ENCODE peak calls at places on chromosomes 2 and 18, in eight cellular contexts. A is A549, X is body of pancreas, H is stomach, P is uterus, T is suprapubic skin, M is K562, C is IMR-90. G is an unnamed sample.

GRCh38 chr2:159326569-159327255 is 40.2 kb upstream of the WDSUB1 start:
- DNase-seq in C (peak), X (no peak), M (no peak), A (no peak), P (no peak), H (no peak), T (no peak), G (no peak)

GRCh38 chr2:129554373-129554772 is 425.1 kb upstream of the RAB6C start:
- DNase-seq in H (no peak), P (no peak), A (no peak), C (no peak), T (no peak), M (no peak), X (no peak), G (no peak)

GRCh38 chr2:181924336-181924735 is 32.8 kb downstream of the ITPRID2 start:
- DNase-seq in X (no peak), M (no peak), C (no peak), T (no peak), H (no peak), A (no peak), P (no peak), G (no peak)

GRCh38 chr2:112182581-112183034 is 44.4 kb downstream of the FBLN7 start:
- DNase-seq in A (no peak), C (no peak), M (no peak), P (no peak), X (no peak), H (no peak), T (no peak), G (peak)

GRCh38 chr2:175815537-175815936 is 186.5 kb downstream of the LNPK start:
- DNase-seq in P (no peak), C (peak), H (no peak), T (no peak), X (no peak), M (no peak), A (no peak), G (no peak)

GRCh38 chr2:28676153-28676835 is 75.3 kb upstream of the PPP1CB start:
- DNase-seq in T (no peak), P (no peak), H (no peak), M (no peak), A (no peak), C (no peak), X (no peak), G (no peak)

GRCh38 chr2:200756618-200757321 is 54.9 kb upstream of the BZW1 start:
- DNase-seq in H (no peak), P (no peak), C (peak), T (no peak), X (no peak), M (no peak), A (peak), G (peak)

GRCh38 chr18:37210781-37211180 is 354.8 kb downstream of the CELF4 start:
- DNase-seq in M (no peak), T (no peak), A (no peak), H (no peak), C (no peak), P (no peak), X (no peak), G (no peak)

GRCh38 chr2:43605079-43605655 is 9.3 kb upstream of the THADA start:
- DNase-seq in X (peak), T (no peak), P (no peak), M (peak), C (peak), H (no peak), A (peak), G (no peak)

GRCh38 chr2:65371094-65371474 is 61.3 kb downstream of the SPRED2 start:
- DNase-seq in A (no peak), T (no peak), P (no peak), H (no peak), C (no peak), X (no peak), M (no peak), G (no peak)

GRCh38 chr18:63366270-63366990 is 576 bp downstream of the KDSR start:
- DNase-seq in H (peak), A (peak), M (peak), X (peak), P (peak), T (peak), C (peak), G (peak)

GRCh38 chr2:207926133-207927076 is 98.9 kb downstream of the PLEKHM3 start:
- DNase-seq in H (no peak), P (peak), M (no peak), A (no peak), C (peak), X (peak), T (no peak), G (no peak)

GRCh38 chr2:43993437-43993836 is 2.4 kb downstream of the LRPPRC start:
- DNase-seq in P (no peak), X (no peak), M (no peak), H (no peak), C (no peak), T (no peak), A (no peak), G (no peak)

GRCh38 chr2:72041638-72042111 is 106.0 kb downstream of the CYP26B1 start:
- DNase-seq in A (no peak), P (no peak), X (no peak), T (no peak), H (no peak), M (no peak), C (no peak), G (no peak)

GRCh38 chr2:180707867-180708205 is 272.6 kb upstream of the UBE2E3 start:
- DNase-seq in X (peak), A (peak), M (no peak), H (no peak), P (no peak), T (no peak), C (peak), G (no peak)

GRCh38 chr2:53473236-53473635 is 294.4 kb upstream of the CHAC2 start:
- DNase-seq in M (no peak), C (no peak), P (no peak), T (no peak), X (peak), A (no peak), H (no peak), G (no peak)

GRCh38 chr2:135050132-135050531 is 2.0 kb upstream of the RAB3GAP1 start:
- DNase-seq in M (no peak), C (no peak), P (no peak), T (no peak), A (no peak), X (no peak), H (no peak), G (no peak)

GRCh38 chr2:135050684-135051083 is 1.4 kb upstream of the RAB3GAP1 start:
- DNase-seq in X (peak), C (no peak), P (no peak), A (no peak), M (no peak), T (no peak), H (peak), G (no peak)

GRCh38 chr2:135052042-135052876 is at the start of gene RAB3GAP1:
- DNase-seq in T (peak), P (peak), H (peak), C (peak), X (peak), A (peak), M (peak), G (peak)

GRCh38 chr2:135055182-135055786 is 3.2 kb downstream of the RAB3GAP1 start:
- DNase-seq in X (no peak), T (no peak), H (no peak), P (no peak), M (no peak), A (no peak), C (peak), G (no peak)

GRCh38 chr2:135052997-135053474 is 944 bp downstream of the RAB3GAP1 start:
- DNase-seq in A (no peak), H (no peak), C (no peak), T (no peak), M (no peak), X (no peak), P (no peak), G (no peak)
- H3K27ac ChIP-seq in A (peak), H (peak), C (peak), T (peak), M (peak), X (peak), P (peak), G (peak)

GRCh38 chr2:235078914-235079472 is 127.2 kb downstream of the SH3BP4 start:
- DNase-seq in A (no peak), C (no peak), M (no peak), H (no peak), P (no peak), T (no peak), X (no peak), G (no peak)
- TF ChIP-seq POLR2A in A (no peak), C (no peak), M (no peak), H (no peak), P (no peak), T (no peak), X (no peak), G (no peak)

GRCh38 chr2:127514485-127514884 is 11.8 kb downstream of the IWS1 start:
- DNase-seq in H (no peak), M (no peak), C (no peak), A (no peak), P (no peak), X (no peak), T (no peak), G (no peak)
- H3K4me3 ChIP-seq in H (no peak), M (no peak), C (no peak), A (no peak), P (no peak), X (no peak), T (no peak), G (no peak)

DNA sequence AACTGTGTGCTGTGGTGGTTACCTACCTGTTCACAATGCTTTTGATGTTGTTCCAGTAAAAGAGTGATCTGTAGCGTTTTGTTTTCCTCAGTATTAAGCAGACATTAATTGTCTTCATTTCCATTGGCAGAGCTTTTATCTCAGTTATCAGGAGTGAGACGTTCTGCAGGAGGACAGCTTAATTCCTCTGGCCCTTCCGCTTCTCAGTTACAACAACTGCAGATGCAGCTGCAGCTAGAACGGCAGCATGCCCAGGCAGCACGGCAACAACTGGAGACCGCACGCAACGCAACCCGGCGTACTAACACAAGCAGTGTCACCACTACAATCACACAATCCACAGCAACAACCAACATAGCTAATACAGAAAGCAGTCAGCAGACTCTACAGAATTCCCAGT is 78.3 kb downstream of the KCMF1 start:
- DNase-seq in X (no peak), T (no peak), A (no peak), M (no peak), C (no peak), H (no peak), P (no peak), G (no peak)
- H3K27ac ChIP-seq in X (no peak), T (no peak), A (no peak), M (no peak), C (no peak), H (no peak), P (no peak), G (no peak)

GRCh38 chr2:24075915-24076848 is at the start of gene SF3B6:
- DNase-seq in C (peak), M (peak), X (peak), P (peak), A (peak), T (peak), H (peak), G (peak)
- TF ChIP-seq POLR2A in C (peak), M (peak), X (peak), P (peak), A (peak), T (no peak), H (no peak), G (peak)